ENCODE peak calls at places on chromosomes 13 and 19, in seven cellular contexts. T is GM12891, X is stomach, A is ovary, S is lower leg skin, L is heart left ventricle, M is endothelial cell of umbilical vein. Z is an unnamed sample.

GRCh38 chr13:100673831-100674362 is 698 bp downstream of the TMTC4 start:
- DNase-seq in T (peak; percentile 39), X (peak; percentile 55), A (peak; percentile 75), M (peak; percentile 91), L (peak; percentile 50), S (peak; percentile 43), Z (peak; percentile 97)

GRCh38 chr13:60538566-60538965 is 141.5 kb downstream of the TDRD3 start:
- DNase-seq in S (no peak), T (no peak), A (no peak), L (no peak), M (no peak), X (no peak), Z (no peak)

GRCh38 chr13:27171244-27171829 is at the start of gene USP12:
- DNase-seq in M (peak; percentile 39), L (no peak), A (peak; percentile 55), S (no peak), X (no peak), T (peak; percentile 6), Z (no peak)

GRCh38 chr19:47225746-47226425 is 5.1 kb downstream of the BBC3 start:
- DNase-seq in A (peak; percentile 93), M (peak; percentile 84), X (peak; percentile 93), S (peak; percentile 80), L (peak; percentile 93), T (peak; percentile 91), Z (no peak)

GRCh38 chr13:94620286-94620896 is 18.7 kb downstream of the GPR180 start:
- DNase-seq in M (peak; percentile 52), A (no peak), L (no peak), X (no peak), S (no peak), T (no peak), Z (no peak)

GRCh38 chr19:50387176-50387867 is 3.2 kb downstream of the POLD1 start:
- DNase-seq in T (no peak), A (no peak), L (no peak), X (no peak), S (no peak), M (peak; percentile 15), Z (no peak)

GRCh38 chr19:42246869-42247630 is 4.6 kb upstream of the GSK3A start:
- DNase-seq in X (no peak), T (no peak), L (no peak), A (peak; percentile 53), M (no peak), S (peak; percentile 19), Z (no peak)

GRCh38 chr19:13817615-13818371 is 22.6 kb downstream of the ZSWIM4 start:
- DNase-seq in T (no peak), A (no peak), L (no peak), X (peak; percentile 87), S (no peak), M (no peak), Z (no peak)

GRCh38 chr19:18419195-18419698 is at the start of gene SSBP4:
- DNase-seq in L (peak; percentile 84), X (peak; percentile 76), M (peak; percentile 76), T (peak; percentile 88), S (no peak), A (peak; percentile 80), Z (no peak)

GRCh38 chr19:13859361-13859880 is 17.5 kb upstream of the NANOS3 start:
- DNase-seq in L (no peak), X (no peak), M (peak; percentile 64), A (no peak), T (no peak), S (no peak), Z (no peak)

GRCh38 chr13:87777395-87777794 is 106.2 kb downstream of the SLITRK5 start:
- DNase-seq in T (no peak), X (no peak), M (no peak), L (no peak), A (no peak), S (no peak), Z (no peak)

GRCh38 chr13:30371649-30372265 is 50.5 kb upstream of the UBE2L5 start:
- DNase-seq in S (no peak), M (peak; percentile 36), X (peak; percentile 71), T (peak; percentile 35), L (no peak), A (no peak), Z (peak; percentile 15)

GRCh38 chr13:72662548-72662947 is 64.9 kb downstream of the MZT1 start:
- DNase-seq in L (no peak), S (no peak), A (no peak), M (no peak), T (no peak), X (no peak), Z (no peak)

GRCh38 chr13:40102854-40103253 is 447.4 kb downstream of the COG6 start:
- DNase-seq in X (peak; percentile 52), L (no peak), S (no peak), M (no peak), T (no peak), A (no peak), Z (peak; percentile 51)

GRCh38 chr19:10299545-10300458 is 9.8 kb downstream of the ZGLP1 start:
- DNase-seq in L (no peak), M (no peak), X (no peak), S (no peak), A (no peak), T (no peak), Z (no peak)

GRCh38 chr19:39032164-39032918 is at the start of gene FBXO27:
- DNase-seq in X (no peak), L (peak; percentile 27), T (no peak), S (peak; percentile 26), M (no peak), A (no peak), Z (no peak)

GRCh38 chr19:46860846-46861690 is at the start of gene ARHGAP35:
- DNase-seq in M (no peak), L (no peak), X (no peak), A (peak; percentile 65), T (peak; percentile 84), S (no peak), Z (no peak)

GRCh38 chr13:34011552-34012085 is 193.7 kb downstream of the RFC3 start:
- DNase-seq in A (no peak), L (no peak), T (no peak), X (no peak), S (no peak), M (no peak), Z (no peak)

GRCh38 chr19:18696023-18696422 is 12.5 kb downstream of the CRTC1 start:
- DNase-seq in S (no peak), X (no peak), M (no peak), T (no peak), A (no peak), L (no peak), Z (no peak)

GRCh38 chr13:51585696-51586095 is 1.4 kb downstream of the WDFY2 start:
- DNase-seq in L (no peak), T (no peak), X (no peak), M (no peak), S (no peak), A (no peak), Z (no peak)

GRCh38 chr19:7476241-7476640 is 12.6 kb downstream of the PEX11G start:
- DNase-seq in T (no peak), S (no peak), M (no peak), X (no peak), L (no peak), A (no peak), Z (no peak)
- TF ChIP-seq POLR2A in T (no peak), S (no peak), M (no peak), X (no peak), L (no peak), A (no peak), Z (no peak)

GRCh38 chr13:19782049-19782726 is 557 bp downstream of the PSPC1 start:
- DNase-seq in L (peak; percentile 56), T (peak; percentile 36), S (peak; percentile 30), A (peak; percentile 49), X (peak; percentile 69), M (peak; percentile 75), Z (peak; percentile 10)
- TF ChIP-seq POLR2A in L (no peak), T (no peak), S (no peak), A (no peak), X (no peak), M (no peak), Z (no peak)

DNA sequence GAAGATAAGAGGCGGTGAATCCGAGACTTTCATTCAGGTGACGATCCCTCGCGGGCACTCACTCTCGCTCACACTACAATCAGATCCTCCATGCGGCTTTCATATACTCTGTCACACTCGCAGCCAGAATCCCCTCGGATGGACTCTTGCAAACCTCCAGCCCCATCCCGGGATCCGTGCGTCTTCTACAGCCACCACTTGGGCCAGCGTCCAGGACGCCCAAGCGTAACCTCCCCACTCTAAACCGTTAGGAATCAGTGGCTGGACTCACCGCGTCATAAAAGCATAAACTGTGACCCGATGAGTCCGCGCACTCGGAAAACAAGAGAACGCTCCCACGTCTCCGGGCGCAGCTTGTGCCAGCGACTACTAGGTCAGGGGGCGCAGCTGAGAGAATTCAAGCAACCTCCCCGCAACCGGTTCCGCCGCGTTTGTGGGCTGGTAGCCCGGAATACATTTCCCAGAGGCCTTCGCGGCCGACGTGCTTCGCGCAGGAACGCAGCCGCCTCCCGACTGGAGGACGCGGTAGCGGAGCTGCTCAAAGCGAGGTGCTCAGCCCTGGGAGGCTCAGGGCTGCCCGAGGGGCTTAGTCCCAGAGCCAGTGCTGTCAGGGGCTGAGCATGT is 27.6 kb downstream of the ZNF607 start:
- DNase-seq in L (peak; percentile 89), T (peak; percentile 49), X (peak; percentile 63), S (peak; percentile 57), A (peak; percentile 87), M (peak; percentile 90), Z (no peak)
- TF ChIP-seq POLR2A in L (peak; percentile 64), T (no peak), X (no peak), S (no peak), A (no peak), M (peak; percentile 42), Z (no peak)

GRCh38 chr19:53540091-53540490 is 2.1 kb downstream of the ZNF331 start:
- DNase-seq in L (no peak), X (no peak), A (no peak), T (no peak), M (no peak), S (no peak), Z (no peak)

GRCh38 chr19:53537126-53537522 is 821 bp upstream of the ZNF331 start:
- DNase-seq in S (no peak), T (no peak), M (no peak), A (no peak), X (no peak), L (no peak), Z (no peak)

GRCh38 chr19:53537523-53538377 is at the start of gene ZNF331:
- DNase-seq in T (peak; percentile 67), A (peak; percentile 88), L (peak; percentile 87), X (peak; percentile 83), S (peak; percentile 71), M (peak; percentile 82), Z (no peak)

GRCh38 chr19:53536223-53536543 is 1.8 kb upstream of the ZNF331 start:
- DNase-seq in S (no peak), A (no peak), M (no peak), L (no peak), X (no peak), T (no peak), Z (no peak)

DNA sequence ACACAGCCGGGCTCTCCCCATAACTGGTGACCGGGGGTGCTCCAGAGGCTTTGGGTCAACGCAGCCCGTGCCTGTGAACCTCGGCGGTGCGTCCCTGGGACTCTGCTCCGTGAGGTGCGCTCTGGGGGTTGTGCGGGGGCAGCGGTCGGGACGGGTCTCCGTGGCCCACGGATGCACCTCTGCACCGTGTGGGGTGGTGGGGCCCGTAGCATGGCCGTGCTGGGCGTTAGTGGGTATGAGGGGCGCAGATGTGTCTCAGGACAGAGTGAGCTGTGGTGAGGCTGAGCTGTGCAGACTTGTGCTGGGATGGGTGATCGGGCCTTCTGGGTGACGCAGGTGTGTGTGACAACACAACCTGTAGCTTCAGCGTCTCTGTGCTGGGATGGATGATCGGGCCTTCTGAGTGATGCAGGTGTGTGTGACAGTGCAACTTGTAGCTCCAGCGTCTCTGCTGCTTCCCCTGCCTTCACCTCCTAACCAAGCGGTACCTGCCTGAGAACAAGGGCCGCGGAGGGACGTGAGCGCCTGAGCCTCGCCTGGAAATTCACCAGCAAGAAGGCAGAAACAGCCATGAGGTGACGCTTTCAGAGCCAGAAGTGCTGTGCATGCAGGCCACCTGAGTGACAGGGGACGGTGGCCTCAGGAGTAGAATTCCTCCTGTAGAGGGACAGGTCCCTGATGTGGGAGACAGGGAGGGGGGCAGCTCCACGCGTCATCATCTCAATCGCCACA is 599 bp downstream of the ZNF331 start:
- DNase-seq in M (no peak), T (no peak), A (no peak), S (no peak), X (no peak), L (no peak), Z (no peak)
- TF ChIP-seq POLR2A in M (no peak), T (no peak), A (no peak), S (no peak), X (no peak), L (no peak), Z (no peak)

Z was measured in H54.